ENCODE peak calls at places on chromosomes 1 and 21, in eight cellular contexts. N, B, T, R, P, Y, K and S are unnamed samples.

GRCh38 chr1:43366179-43366578 is 1.6 kb downstream of the ELOVL1 start:
- DNase-seq in R (no peak), B (peak), P (no peak), N (no peak), T (peak), Y (no peak), K (no peak), S (no peak)

GRCh38 chr1:25082995-25083394 is 149.3 kb downstream of the SYF2 start:
- DNase-seq in Y (no peak), P (no peak), B (no peak), N (no peak), T (no peak), R (no peak), K (no peak), S (no peak)

GRCh38 chr1:180229483-180230415 is at the start of gene LHX4:
- DNase-seq in N (no peak), T (no peak), P (no peak), Y (no peak), R (peak), B (peak), K (peak), S (peak)

GRCh38 chr1:185441608-185442007 is 124.6 kb upstream of the IVNS1ABP start:
- DNase-seq in Y (no peak), K (peak), N (peak), T (no peak), B (peak), P (peak), R (no peak), S (peak)

GRCh38 chr1:247415423-247416361 is at the start of gene NLRP3:
- DNase-seq in P (no peak), T (peak), R (no peak), K (no peak), Y (no peak), B (peak), N (no peak), S (no peak)

GRCh38 chr1:20147846-20148570 is 8.9 kb downstream of the PLA2G2F start:
- DNase-seq in T (no peak), R (no peak), P (no peak), Y (no peak), K (no peak), N (no peak), B (no peak), S (no peak)

GRCh38 chr1:60972841-60973364 is 109.5 kb upstream of the NFIA start:
- DNase-seq in Y (no peak), T (no peak), N (peak), R (no peak), K (no peak), B (peak), P (peak), S (peak)

GRCh38 chr1:34267326-34267725 is 90.6 kb downstream of the C1orf94 start:
- DNase-seq in N (no peak), T (no peak), K (no peak), P (peak), B (no peak), Y (no peak), R (no peak), S (no peak)

GRCh38 chr1:206100226-206100780 is 16.9 kb downstream of the AVPR1B start:
- DNase-seq in Y (no peak), N (no peak), B (no peak), K (no peak), T (no peak), R (no peak), P (no peak), S (no peak)

GRCh38 chr21:46054447-46054846 is 43.5 kb upstream of the COL6A2 start:
- DNase-seq in N (peak), K (no peak), B (no peak), P (peak), R (no peak), Y (no peak), T (no peak), S (peak)

GRCh38 chr1:164876717-164877116 is 317.7 kb downstream of the PBX1 start:
- DNase-seq in Y (no peak), T (no peak), K (no peak), N (no peak), P (no peak), R (no peak), B (no peak), S (no peak)

GRCh38 chr1:109266965-109267364 is 16.0 kb downstream of the PSRC1 start:
- DNase-seq in B (no peak), P (peak), T (no peak), Y (no peak), K (no peak), N (peak), R (no peak), S (peak)

GRCh38 chr1:117600966-117601365 is 4.9 kb upstream of the TENT5C start:
- DNase-seq in P (peak), K (no peak), N (peak), Y (no peak), B (no peak), R (peak), T (no peak), S (peak)

GRCh38 chr1:244674446-244674845 is 21.5 kb downstream of the DESI2 start:
- DNase-seq in R (no peak), K (no peak), P (peak), Y (no peak), B (no peak), T (no peak), N (peak), S (no peak)

GRCh38 chr1:210098376-210098775 is 134.2 kb upstream of the SERTAD4 start:
- DNase-seq in T (no peak), B (no peak), K (no peak), Y (no peak), R (no peak), P (peak), N (no peak), S (no peak)

GRCh38 chr1:46497020-46497419 is 7.4 kb downstream of the DMBX1 start:
- DNase-seq in B (no peak), R (no peak), Y (no peak), T (no peak), N (no peak), P (no peak), K (no peak), S (no peak)

GRCh38 chr1:29883986-29884385 is 647.7 kb downstream of the PTPRU start:
- DNase-seq in T (no peak), B (no peak), P (no peak), Y (no peak), K (no peak), R (no peak), N (no peak), S (no peak)

GRCh38 chr1:98028800-98029199 is 108.0 kb upstream of the DPYD start:
- DNase-seq in K (no peak), R (no peak), B (no peak), T (no peak), N (no peak), P (no peak), Y (no peak), S (peak)

GRCh38 chr1:217180443-217180842 is 450.4 kb downstream of the GPATCH2 start:
- DNase-seq in K (no peak), N (no peak), T (no peak), P (no peak), Y (no peak), R (no peak), B (no peak), S (no peak)

GRCh38 chr1:93607814-93608187 is 73.8 kb downstream of the BCAR3 start:
- DNase-seq in B (no peak), R (no peak), N (peak), K (no peak), P (peak), T (no peak), Y (no peak), S (no peak)

GRCh38 chr1:25700124-25700523 is 83.5 kb downstream of the MAN1C1 start:
- DNase-seq in Y (no peak), B (peak), R (peak), P (peak), N (peak), K (no peak), T (no peak), S (peak)

GRCh38 chr1:15680614-15681345 is 3.3 kb upstream of the PLEKHM2 start:
- DNase-seq in B (peak), K (peak), R (no peak), T (peak), Y (no peak), N (peak), P (peak), S (peak)

GRCh38 chr1:63557365-63557987 is 34.2 kb downstream of the EFCAB7 start:
- DNase-seq in N (peak), Y (no peak), B (peak), T (no peak), K (no peak), P (peak), R (no peak), S (peak)

GRCh38 chr1:176791911-176792310 is 328.9 kb downstream of the PAPPA2 start:
- DNase-seq in P (no peak), B (no peak), N (no peak), Y (no peak), R (no peak), T (no peak), K (no peak), S (no peak)

GRCh38 chr1:164510435-164510834 is 48.5 kb upstream of the PBX1 start:
- DNase-seq in R (no peak), N (peak), P (no peak), Y (no peak), T (no peak), B (no peak), K (no peak), S (peak)

GRCh38 chr1:94254073-94254810 is 16.9 kb upstream of the ARHGAP29 start:
- DNase-seq in T (no peak), R (no peak), P (no peak), K (no peak), Y (no peak), N (peak), B (no peak), S (peak)

DNA sequence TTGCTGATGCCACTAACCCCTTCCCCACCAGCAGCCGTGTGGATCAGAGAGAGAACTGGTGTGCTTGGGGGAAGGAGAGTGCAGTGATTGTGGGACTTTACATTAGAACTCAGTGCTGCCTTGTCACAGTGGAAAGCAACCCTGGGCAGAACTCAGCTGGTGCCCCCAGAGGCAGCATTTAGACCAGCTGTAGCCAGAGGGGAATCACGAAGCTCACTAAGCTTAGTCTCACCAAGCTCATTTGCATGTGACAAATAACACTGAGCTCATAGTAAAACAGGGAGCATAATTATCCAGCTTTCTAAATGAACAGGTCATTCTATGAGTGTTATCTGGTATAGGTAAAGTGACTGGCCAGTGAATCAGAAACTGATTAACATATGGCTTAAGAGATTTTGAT is 9.8 kb upstream of the SMAP2 start:
- DNase-seq in Y (no peak), K (no peak), B (no peak), P (no peak), N (no peak), T (no peak), R (no peak), S (no peak)
- TF ChIP-seq CTCF in Y (no peak), K (no peak), B (no peak), P (peak), N (no peak), T (no peak), R (no peak), S (no peak)

GRCh38 chr1:89125571-89126233 is at the start of gene GBP2:
- DNase-seq in R (no peak), B (peak), T (no peak), Y (no peak), P (peak), N (peak), K (peak), S (peak)

GRCh38 chr1:89121641-89122040 is 4.3 kb downstream of the GBP2 start:
- DNase-seq in T (no peak), K (no peak), B (no peak), N (no peak), Y (no peak), P (no peak), R (no peak), S (no peak)

GRCh38 chr1:89130716-89131115 is 4.8 kb upstream of the GBP2 start:
- DNase-seq in T (no peak), N (no peak), B (no peak), K (no peak), Y (no peak), P (peak), R (no peak), S (peak)

GRCh38 chr1:89126602-89127001 is 688 bp upstream of the GBP2 start:
- DNase-seq in Y (no peak), B (no peak), P (peak), R (no peak), T (no peak), K (no peak), N (no peak), S (peak)

GRCh38 chr1:89126234-89126580 is 293 bp upstream of the GBP2 start:
- DNase-seq in T (no peak), B (no peak), Y (no peak), R (no peak), P (no peak), N (no peak), K (no peak), S (no peak)
- H3K4me3 ChIP-seq in T (peak), B (no peak), Y (peak), R (peak), P (no peak), N (no peak), K (peak), S (peak)

DNA sequence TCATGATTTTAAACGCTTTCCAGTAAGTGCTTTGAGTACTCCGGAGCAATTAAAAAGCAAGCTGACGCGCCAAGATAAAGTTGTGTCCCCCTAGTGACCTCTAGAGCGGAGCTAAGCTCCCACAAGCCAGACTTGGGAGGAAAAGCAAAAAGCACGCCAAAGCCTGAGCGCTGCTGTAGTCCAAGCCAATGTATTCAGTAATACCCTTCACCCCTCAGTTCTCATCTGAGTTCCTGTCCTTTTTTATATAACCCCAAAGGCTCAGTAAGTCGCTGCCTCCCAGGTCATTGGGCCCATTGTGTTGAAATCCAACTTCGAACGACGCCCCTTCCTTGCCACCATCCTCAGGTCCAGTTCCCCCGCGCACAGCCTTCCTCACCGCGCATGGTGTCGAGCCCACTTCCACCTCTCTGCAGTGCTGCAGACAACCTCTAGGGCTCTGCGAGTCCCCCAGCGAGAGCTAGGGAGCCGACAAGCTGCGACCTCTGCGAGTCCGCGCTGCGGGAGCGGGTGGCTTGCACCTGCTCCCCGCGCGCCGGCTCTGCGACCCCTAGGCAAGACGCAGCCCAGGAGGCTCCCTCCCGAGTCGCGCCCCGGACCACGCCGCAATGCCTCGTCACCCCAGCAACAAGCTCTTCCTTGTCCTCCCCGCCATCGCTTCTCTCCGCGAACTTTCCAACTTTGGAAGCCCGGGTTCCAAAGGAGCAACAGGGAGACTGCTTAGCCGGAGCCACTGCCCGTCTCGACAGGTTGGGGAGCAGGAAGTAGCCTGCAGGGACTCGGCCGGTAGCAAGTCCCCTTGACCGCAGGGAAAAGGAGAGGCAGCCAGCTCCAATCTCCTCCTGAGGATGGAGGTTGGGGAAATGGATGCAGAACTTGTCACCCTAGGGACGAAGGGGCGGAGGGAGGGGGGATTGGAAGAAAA is 3.8 kb upstream of the SLC44A5 start:
- DNase-seq in B (peak), K (peak), Y (no peak), N (peak), P (peak), R (no peak), T (peak), S (peak)
- TF ChIP-seq CTCF in B (peak), K (peak), Y (peak), N (peak), P (peak), R (peak), T (peak), S (peak)

GRCh38 chr1:116314305-116314919 is 58.6 kb upstream of the ATP1A1 start:
- DNase-seq in B (no peak), T (no peak), N (no peak), P (no peak), R (no peak), Y (no peak), K (no peak), S (peak)
- H3K4me3 ChIP-seq in B (no peak), T (no peak), N (no peak), P (no peak), R (no peak), Y (no peak), K (no peak), S (no peak)

GRCh38 chr1:215992620-215993019 is 425.5 kb downstream of the KCTD3 start:
- DNase-seq in Y (no peak), P (no peak), B (no peak), K (peak), N (peak), R (no peak), T (no peak), S (peak)
- TF ChIP-seq CTCF in Y (no peak), P (peak), B (peak), K (peak), N (peak), R (no peak), T (no peak), S (peak)